ENCODE peak calls at places on chromosomes 2 and 18, in nine cellular contexts. E, A, S, J, P, L, W, Y and G are unnamed samples.

GRCh38 chr2:78061301-78061700 is 539.1 kb upstream of the LRRTM4 start:
- DNase-seq in E (no peak), A (no peak), S (no peak), J (no peak), P (no peak), L (no peak), W (no peak), Y (no peak), G (no peak)

GRCh38 chr18:79366177-79367094 is 29.3 kb upstream of the NFATC1 start:
- DNase-seq in E (peak; percentile 96), A (peak; percentile 89), S (no peak), J (no peak), P (no peak), L (no peak), W (no peak), Y (peak; percentile 15), G (no peak)

GRCh38 chr2:200509227-200509607 is 651 bp downstream of the KCTD18 start:
- DNase-seq in E (no peak), A (no peak), S (peak; percentile 5), J (no peak), P (no peak), L (no peak), W (no peak), Y (no peak), G (no peak)

GRCh38 chr18:55018602-55019001 is 59.3 kb upstream of the CCDC68 start:
- DNase-seq in E (peak; percentile 69), A (peak; percentile 44), S (no peak), J (peak; percentile 82), P (no peak), L (no peak), W (no peak), Y (no peak), G (peak; percentile 15)

GRCh38 chr2:215364157-215365155 is 52.6 kb downstream of the ATIC start:
- DNase-seq in E (no peak), A (no peak), S (no peak), J (no peak), P (no peak), L (no peak), W (no peak), Y (no peak), G (no peak)

GRCh38 chr2:100470898-100471514 is 724 bp downstream of the NMS start:
- DNase-seq in E (no peak), A (peak; percentile 6), S (no peak), J (no peak), P (peak; percentile 12), L (no peak), W (peak; percentile 48), Y (peak; percentile 61), G (peak; percentile 3)

GRCh38 chr2:183665976-183666375 is 541.7 kb downstream of the NUP35 start:
- DNase-seq in E (peak; percentile 61), A (peak; percentile 54), S (no peak), J (peak; percentile 47), P (no peak), L (no peak), W (no peak), Y (no peak), G (no peak)

GRCh38 chr2:215830313-215830712 is 183.0 kb downstream of the MREG start:
- DNase-seq in E (peak; percentile 80), A (no peak), S (peak; percentile 25), J (peak; percentile 62), P (peak; percentile 55), L (no peak), W (no peak), Y (peak; percentile 40), G (no peak)

GRCh38 chr2:150789376-150789905 is 302.0 kb upstream of the RND3 start:
- DNase-seq in E (no peak), A (no peak), S (no peak), J (no peak), P (no peak), L (no peak), W (no peak), Y (no peak), G (no peak)

GRCh38 chr2:191675807-191676667 is 1.9 kb upstream of the NABP1 start:
- DNase-seq in E (no peak), A (no peak), S (peak; percentile 45), J (no peak), P (no peak), L (peak; percentile 93), W (no peak), Y (peak; percentile 66), G (no peak)

GRCh38 chr18:22734812-22735627 is 198.1 kb upstream of the RBBP8 start:
- DNase-seq in E (peak; percentile 51), A (no peak), S (no peak), J (no peak), P (no peak), L (no peak), W (no peak), Y (no peak), G (peak; percentile 7)

GRCh38 chr2:145631561-145631960 is 1111.6 kb upstream of the ZEB2 start:
- DNase-seq in E (no peak), A (no peak), S (no peak), J (peak; percentile 24), P (no peak), L (no peak), W (no peak), Y (no peak), G (no peak)

GRCh38 chr18:65751145-65752085 is 603 bp downstream of the CDH7 start:
- DNase-seq in E (peak; percentile 2), A (no peak), S (no peak), J (no peak), P (no peak), L (no peak), W (no peak), Y (peak; percentile 49), G (no peak)

GRCh38 chr2:232919151-232919550 is 49.1 kb downstream of the SNORC start:
- DNase-seq in E (no peak), A (no peak), S (no peak), J (no peak), P (no peak), L (no peak), W (no peak), Y (no peak), G (no peak)

GRCh38 chr2:25250331-25251031 is 82.1 kb upstream of the POMC start:
- DNase-seq in E (peak; percentile 86), A (no peak), S (no peak), J (no peak), P (no peak), L (no peak), W (no peak), Y (peak; percentile 51), G (peak; percentile 73)

GRCh38 chr2:204795156-204795555 is 249.9 kb downstream of the PARD3B start:
- DNase-seq in E (peak; percentile 43), A (peak; percentile 18), S (no peak), J (peak; percentile 71), P (no peak), L (no peak), W (no peak), Y (no peak), G (peak; percentile 60)

GRCh38 chr2:206452750-206453149 is 9.4 kb downstream of the ADAM23 start:
- DNase-seq in E (no peak), A (no peak), S (peak; percentile 31), J (peak; percentile 16), P (no peak), L (no peak), W (no peak), Y (no peak), G (peak; percentile 45)
- H3K27ac ChIP-seq in E (no peak overlapping the region), A (no peak overlapping the region), S (no peak overlapping the region), J (no peak overlapping the region), P (no peak overlapping the region), L (no peak overlapping the region), W (no peak overlapping the region), Y (peak overlapping the region; percentile 64), G (no peak overlapping the region)

GRCh38 chr2:218755567-218756404 is 26.2 kb upstream of the CYP27A1 start:
- DNase-seq in E (no peak), A (no peak), S (no peak), J (no peak), P (peak; percentile 100), L (no peak), W (no peak), Y (no peak), G (no peak)

GRCh38 chr2:218755198-218755566 is 26.8 kb upstream of the CYP27A1 start:
- DNase-seq in E (no peak), A (no peak), S (no peak), J (no peak), P (peak; percentile 83), L (no peak), W (no peak), Y (no peak), G (no peak)

GRCh38 chr2:218754781-218755180 is 27.2 kb upstream of the CYP27A1 start:
- DNase-seq in E (no peak), A (no peak), S (no peak), J (no peak), P (no peak), L (no peak), W (no peak), Y (no peak), G (no peak)

GRCh38 chr2:218754201-218754600 is 27.7 kb upstream of the CYP27A1 start:
- DNase-seq in E (no peak), A (no peak), S (no peak), J (no peak), P (no peak), L (no peak), W (no peak), Y (no peak), G (no peak)

GRCh38 chr2:218756599-218757377 is 25.2 kb upstream of the CYP27A1 start:
- DNase-seq in E (no peak), A (no peak), S (no peak), J (no peak), P (no peak), L (no peak), W (no peak), Y (no peak), G (no peak)
- H3K27ac ChIP-seq in E (no peak overlapping the region), A (no peak overlapping the region), S (no peak overlapping the region), J (no peak overlapping the region), P (peak overlapping the region; percentile 96), L (no peak overlapping the region), W (no peak overlapping the region), Y (no peak overlapping the region), G (no peak overlapping the region)

GRCh38 chr2:43212931-43213330 is 13.5 kb downstream of the ZFP36L2 start:
- DNase-seq in E (no peak), A (no peak), S (peak; percentile 60), J (no peak), P (no peak), L (peak; percentile 98), W (no peak), Y (peak; percentile 61), G (no peak)
- H3K27ac ChIP-seq in E (no peak overlapping the region), A (no peak overlapping the region), S (no peak overlapping the region), J (no peak overlapping the region), P (no peak overlapping the region), L (peak overlapping the region; percentile 91), W (no peak overlapping the region), Y (no peak overlapping the region), G (no peak overlapping the region)

DNA sequence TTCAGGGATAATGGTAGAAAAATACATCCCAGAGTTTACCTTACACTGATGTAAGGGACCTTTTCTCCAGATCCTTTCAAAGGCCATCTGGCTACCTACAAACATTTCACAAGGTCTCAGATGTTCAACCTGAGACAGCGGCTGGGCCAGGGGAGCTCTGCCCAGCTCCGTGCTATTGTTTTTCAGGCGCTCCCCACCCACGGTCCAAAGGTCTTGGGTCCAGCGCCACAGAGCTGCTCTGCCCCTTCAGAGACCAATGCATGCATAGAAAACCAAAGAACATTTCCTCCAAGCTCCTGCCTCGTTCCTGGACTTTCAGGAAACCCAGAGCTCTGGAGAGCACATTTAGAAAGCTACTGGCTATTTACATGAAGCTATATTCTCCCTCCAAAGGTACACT is 40.3 kb downstream of the COPS8 start:
- DNase-seq in E (no peak), A (no peak), S (no peak), J (no peak), P (peak; percentile 53), L (no peak), W (no peak), Y (no peak), G (no peak)
- H3K27ac ChIP-seq in E (no peak overlapping the region), A (no peak overlapping the region), S (no peak overlapping the region), J (no peak overlapping the region), P (no peak overlapping the region), L (no peak overlapping the region), W (peak overlapping the region; percentile 15), Y (no peak overlapping the region), G (no peak overlapping the region)

GRCh38 chr2:168736636-168737424 is 65.6 kb upstream of the NOSTRIN start:
- DNase-seq in E (no peak), A (no peak), S (no peak), J (no peak), P (no peak), L (no peak), W (no peak), Y (peak; percentile 57), G (no peak)
- H3K27ac ChIP-seq in E (no peak overlapping the region), A (no peak overlapping the region), S (no peak overlapping the region), J (no peak overlapping the region), P (no peak overlapping the region), L (no peak overlapping the region), W (no peak overlapping the region), Y (peak overlapping the region; percentile 43), G (no peak overlapping the region)